ENCODE peak calls at places on chromosomes 13 and 19, in six cellular contexts. One of them, this sample, is unnamed.

GRCh38 chr13:25881946-25882574 is 169.8 kb downstream of the SHISA2 start:
- DNase-seq in cardiac muscle cell: peak; percentile 50
- DNase-seq in A549: no peak
- DNase-seq in thoracic aorta: no peak
- DNase-seq in AG10803: no peak
- DNase-seq in heart left ventricle: no peak
- DNase-seq in this sample: no peak

GRCh38 chr13:99974296-99974938 is 2.9 kb upstream of the ZIC5 start:
- DNase-seq in cardiac muscle cell: no peak
- DNase-seq in A549: no peak
- DNase-seq in thoracic aorta: no peak
- DNase-seq in AG10803: no peak
- DNase-seq in heart left ventricle: no peak
- DNase-seq in this sample: no peak

GRCh38 chr13:94590744-94591143 is 5.2 kb downstream of the TGDS start:
- DNase-seq in cardiac muscle cell: no peak
- DNase-seq in A549: no peak
- DNase-seq in thoracic aorta: no peak
- DNase-seq in AG10803: no peak
- DNase-seq in heart left ventricle: no peak
- DNase-seq in this sample: no peak

GRCh38 chr19:2015611-2015950 is at the start of gene BTBD2:
- DNase-seq in cardiac muscle cell: peak; percentile 89
- DNase-seq in A549: peak; percentile 85
- DNase-seq in thoracic aorta: no peak
- DNase-seq in AG10803: peak; percentile 86
- DNase-seq in heart left ventricle: no peak
- DNase-seq in this sample: peak; percentile 87

GRCh38 chr13:43804461-43805070 is 17.8 kb upstream of the ENOX1 start:
- DNase-seq in cardiac muscle cell: peak; percentile 85
- DNase-seq in A549: peak; percentile 51
- DNase-seq in thoracic aorta: no peak
- DNase-seq in AG10803: peak; percentile 58
- DNase-seq in heart left ventricle: no peak
- DNase-seq in this sample: no peak

GRCh38 chr19:16899566-16900075 is 10.8 kb downstream of the F2RL3 start:
- DNase-seq in cardiac muscle cell: peak; percentile 45
- DNase-seq in A549: peak; percentile 58
- DNase-seq in thoracic aorta: no peak
- DNase-seq in AG10803: peak; percentile 25
- DNase-seq in heart left ventricle: peak; percentile 77
- DNase-seq in this sample: no peak

GRCh38 chr19:35791814-35792279 is 16.5 kb downstream of the ARHGAP33 start:
- DNase-seq in cardiac muscle cell: no peak
- DNase-seq in A549: no peak
- DNase-seq in thoracic aorta: no peak
- DNase-seq in AG10803: no peak
- DNase-seq in heart left ventricle: no peak
- DNase-seq in this sample: no peak

GRCh38 chr19:14427461-14427860 is 5.6 kb upstream of the PKN1 start:
- DNase-seq in cardiac muscle cell: no peak
- DNase-seq in A549: no peak
- DNase-seq in thoracic aorta: no peak
- DNase-seq in AG10803: no peak
- DNase-seq in heart left ventricle: no peak
- DNase-seq in this sample: no peak

GRCh38 chr13:44032801-44033200 is 153.1 kb downstream of the LACC1 start:
- DNase-seq in cardiac muscle cell: no peak
- DNase-seq in A549: no peak
- DNase-seq in thoracic aorta: no peak
- DNase-seq in AG10803: no peak
- DNase-seq in heart left ventricle: no peak
- DNase-seq in this sample: no peak

GRCh38 chr13:21549633-21550032 is 54.3 kb downstream of the MICU2 start:
- DNase-seq in cardiac muscle cell: peak; percentile 5
- DNase-seq in A549: no peak
- DNase-seq in thoracic aorta: no peak
- DNase-seq in AG10803: peak; percentile 16
- DNase-seq in heart left ventricle: no peak
- DNase-seq in this sample: no peak

GRCh38 chr13:75864718-75865117 is 228.6 kb downstream of the LMO7 start:
- DNase-seq in cardiac muscle cell: peak; percentile 68
- DNase-seq in A549: peak; percentile 56
- DNase-seq in thoracic aorta: no peak
- DNase-seq in AG10803: peak; percentile 68
- DNase-seq in heart left ventricle: no peak
- DNase-seq in this sample: no peak

GRCh38 chr13:92433386-92433785 is 793.2 kb upstream of the GPC6 start:
- DNase-seq in cardiac muscle cell: no peak
- DNase-seq in A549: no peak
- DNase-seq in thoracic aorta: no peak
- DNase-seq in AG10803: no peak
- DNase-seq in heart left ventricle: no peak
- DNase-seq in this sample: no peak

GRCh38 chr13:92429231-92429630 is 797.4 kb upstream of the GPC6 start:
- DNase-seq in cardiac muscle cell: no peak
- DNase-seq in A549: no peak
- DNase-seq in thoracic aorta: no peak
- DNase-seq in AG10803: no peak
- DNase-seq in heart left ventricle: no peak
- DNase-seq in this sample: no peak

GRCh38 chr13:92436927-92437326 is 789.7 kb upstream of the GPC6 start:
- DNase-seq in cardiac muscle cell: no peak
- DNase-seq in A549: no peak
- DNase-seq in thoracic aorta: no peak
- DNase-seq in AG10803: no peak
- DNase-seq in heart left ventricle: no peak
- DNase-seq in this sample: no peak

DNA sequence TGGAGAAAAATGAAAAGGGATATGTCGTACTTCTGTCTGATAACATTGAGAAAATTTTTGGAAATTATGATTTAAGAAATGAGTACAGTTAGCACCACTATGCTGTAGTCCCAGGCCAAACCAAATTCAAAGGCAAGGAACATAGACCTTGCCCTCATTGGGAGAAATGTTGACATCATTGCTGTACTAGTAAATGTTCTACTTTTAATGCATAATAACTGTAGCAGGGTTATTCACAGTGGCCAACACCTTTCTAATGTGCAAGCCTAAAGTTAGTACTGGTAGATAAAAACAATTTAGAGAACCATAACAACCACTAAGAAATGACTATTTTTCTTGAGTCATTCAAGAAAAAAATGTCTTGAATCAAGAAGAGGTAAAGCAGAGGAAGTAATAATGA is 792.6 kb upstream of the GPC6 start:
- DNase-seq in cardiac muscle cell: no peak
- DNase-seq in A549: no peak
- DNase-seq in thoracic aorta: no peak
- DNase-seq in AG10803: no peak
- DNase-seq in heart left ventricle: no peak
- DNase-seq in this sample: no peak
- TF ChIP-seq CTCF in cardiac muscle cell: no peak
- TF ChIP-seq CTCF in A549: no peak
- TF ChIP-seq CTCF in thoracic aorta: no peak
- TF ChIP-seq CTCF in AG10803: no peak
- TF ChIP-seq CTCF in heart left ventricle: no peak
- TF ChIP-seq CTCF in this sample: no peak

DNA sequence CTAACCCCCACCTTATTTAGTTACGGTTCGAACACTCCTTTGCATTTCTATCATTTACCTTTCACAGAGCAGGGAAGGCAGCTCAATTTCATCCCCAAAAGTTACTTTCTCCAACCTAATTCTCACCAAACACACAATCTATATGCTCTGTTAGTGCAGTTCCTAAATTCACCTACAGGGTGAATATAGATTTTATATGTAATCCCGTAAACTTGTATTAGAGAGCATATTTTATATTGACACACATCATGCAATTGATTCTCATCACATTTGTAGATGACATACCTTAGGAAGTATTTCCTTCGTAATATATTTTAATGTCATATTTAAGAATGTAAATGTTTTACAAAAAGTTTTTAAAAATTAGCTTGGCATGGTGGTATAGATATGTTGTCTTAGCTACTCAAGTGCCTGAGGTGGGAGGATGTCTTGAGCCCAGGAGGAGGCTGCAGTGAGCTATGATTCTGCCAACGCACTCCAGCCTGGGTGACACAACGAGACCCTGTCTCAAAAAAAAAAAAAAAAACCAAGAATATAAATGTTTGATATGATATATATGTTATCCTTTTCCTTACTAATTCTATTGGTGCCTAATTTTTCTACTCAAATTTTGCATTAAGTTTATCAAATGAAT is 57.3 kb upstream of the TNFRSF19 start:
- DNase-seq in cardiac muscle cell: no peak
- DNase-seq in A549: no peak
- DNase-seq in thoracic aorta: no peak
- DNase-seq in AG10803: no peak
- DNase-seq in heart left ventricle: no peak
- DNase-seq in this sample: no peak
- TF ChIP-seq CTCF in cardiac muscle cell: peak; percentile 7
- TF ChIP-seq CTCF in A549: no peak
- TF ChIP-seq CTCF in thoracic aorta: no peak
- TF ChIP-seq CTCF in AG10803: peak; percentile 17
- TF ChIP-seq CTCF in heart left ventricle: peak; percentile 9
- TF ChIP-seq CTCF in this sample: no peak

GRCh38 chr19:18349524-18350128 is 9.2 kb downstream of the PGPEP1 start:
- DNase-seq in cardiac muscle cell: peak; percentile 76
- DNase-seq in A549: peak; percentile 61
- DNase-seq in thoracic aorta: no peak
- DNase-seq in AG10803: peak; percentile 53
- DNase-seq in heart left ventricle: no peak
- DNase-seq in this sample: no peak
- TF ChIP-seq CTCF in cardiac muscle cell: peak; percentile 90
- TF ChIP-seq CTCF in A549: peak; percentile 84
- TF ChIP-seq CTCF in thoracic aorta: peak; percentile 71
- TF ChIP-seq CTCF in AG10803: peak; percentile 92
- TF ChIP-seq CTCF in heart left ventricle: peak; percentile 71
- TF ChIP-seq CTCF in this sample: peak; percentile 92

DNA sequence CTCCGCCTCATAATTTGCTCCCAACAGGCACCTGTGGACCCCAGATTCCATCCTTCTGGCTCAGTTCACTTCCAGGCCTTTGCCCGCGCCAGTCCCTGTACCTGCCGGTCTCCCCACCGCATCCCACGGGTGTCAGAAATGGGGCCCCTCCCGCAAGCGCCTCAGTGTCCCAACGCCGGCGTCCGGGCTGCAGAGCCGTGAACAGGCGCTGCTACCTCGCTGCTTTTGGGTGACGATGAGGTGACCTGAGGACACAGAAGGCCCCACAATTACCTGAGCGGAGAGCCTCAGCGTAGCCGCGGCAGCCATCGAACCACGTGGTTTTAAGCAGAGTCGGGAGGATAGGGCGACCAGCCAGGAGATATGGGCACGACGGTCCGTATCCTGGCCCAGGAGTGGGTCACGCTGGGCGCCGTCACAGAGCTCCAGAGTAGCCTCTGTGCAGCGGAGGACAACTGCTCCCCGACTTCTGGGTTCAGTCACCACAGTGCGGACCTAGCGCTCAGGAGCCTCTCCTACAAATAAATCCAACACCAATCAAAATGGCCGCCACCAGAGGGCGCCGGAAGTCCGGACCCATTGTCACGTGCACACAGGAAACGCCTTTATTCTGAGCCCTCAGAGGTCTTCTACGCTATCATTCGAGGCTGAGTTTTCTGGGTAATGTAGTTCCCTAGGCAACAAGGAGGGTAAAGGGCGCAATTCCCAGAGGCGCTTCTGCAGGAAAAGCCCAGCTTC is at the start of gene ZNF814:
- DNase-seq in cardiac muscle cell: peak; percentile 91
- DNase-seq in A549: peak; percentile 85
- DNase-seq in thoracic aorta: peak; percentile 3
- DNase-seq in AG10803: peak; percentile 79
- DNase-seq in heart left ventricle: peak; percentile 88
- DNase-seq in this sample: peak; percentile 44
- TF ChIP-seq CTCF in cardiac muscle cell: peak; percentile 38
- TF ChIP-seq CTCF in A549: peak; percentile 10
- TF ChIP-seq CTCF in thoracic aorta: peak; percentile 26
- TF ChIP-seq CTCF in AG10803: peak; percentile 41
- TF ChIP-seq CTCF in heart left ventricle: peak; percentile 49
- TF ChIP-seq CTCF in this sample: peak; percentile 40

This sample was measured in AG09319.